ENCODE peak calls at places on chromosomes 6 and 20, in ten cellular contexts. Y is cardiac muscle cell; Q is head of caudate nucleus; U is activated CD4-positive, alpha-beta memory T cell treated with anti-CD3 and anti-CD28 coated beads, Interleukin-2, amount 10 ng/mL, durations not matched to agents 7 days and 5 days; L is amniotic epithelial cell; K is central memory CD4-positive, alpha-beta T cell; H is activated naive CD8-positive, alpha-beta T cell treated with anti-CD3 and anti-CD28 coated beads for 36 hours; E is nucleus accumbens; Z is NCI-H748 treated with DMSO at 0.1 percent for 48 hours; A is uterus. P is an unnamed sample.
A peak's percentile ranks its signal among the peaks of the same experiment; 100 is the strongest.

GRCh38 chr6:151070666-151071065 is 169.1 kb upstream of the AKAP12 start:
- DNase-seq in Y (no peak), Q (no peak), U (peak; percentile 3), L (peak; percentile 62), K (no peak), H (no peak), E (no peak), Z (no peak), A (no peak), P (no peak)

GRCh38 chr20:10131612-10132345 is 86.9 kb upstream of the SNAP25 start:
- DNase-seq in Y (peak; percentile 9), Q (peak; percentile 55), U (no peak), L (peak; percentile 75), K (no peak), H (no peak), E (peak; percentile 24), Z (peak; percentile 56), A (peak; percentile 54), P (peak; percentile 2)

GRCh38 chr6:36655073-36655847 is 23.3 kb upstream of the CDKN1A start:
- DNase-seq in Y (no peak), Q (no peak), U (no peak), L (no peak), K (no peak), H (no peak), E (no peak), Z (no peak), A (no peak), P (no peak)

GRCh38 chr6:33744001-33744848 is 2.5 kb downstream of the IP6K3 start:
- DNase-seq in Y (peak; percentile 79), Q (peak; percentile 86), U (peak; percentile 76), L (peak; percentile 74), K (peak; percentile 55), H (peak; percentile 64), E (peak; percentile 35), Z (peak; percentile 72), A (peak; percentile 82), P (peak; percentile 94)

GRCh38 chr6:39887692-39888450 is 46.4 kb downstream of the MOCS1 start:
- DNase-seq in Y (peak; percentile 28), Q (peak; percentile 79), U (no peak), L (peak; percentile 97), K (no peak), H (no peak), E (peak; percentile 92), Z (no peak), A (peak; percentile 78), P (no peak)

GRCh38 chr20:44961024-44961866 is 1.0 kb upstream of the TOMM34 start:
- DNase-seq in Y (no peak), Q (no peak), U (no peak), L (no peak), K (no peak), H (no peak), E (no peak), Z (no peak), A (no peak), P (peak; percentile 52)

GRCh38 chr6:56637640-56638039 is 5.0 kb downstream of the DST start:
- DNase-seq in Y (peak; percentile 61), Q (no peak), U (no peak), L (peak; percentile 74), K (no peak), H (no peak), E (no peak), Z (peak; percentile 57), A (no peak), P (peak; percentile 14)

GRCh38 chr20:59074456-59074855 is 31.9 kb upstream of the PRELID3B start:
- DNase-seq in Y (no peak), Q (no peak), U (no peak), L (peak; percentile 82), K (no peak), H (no peak), E (no peak), Z (no peak), A (no peak), P (no peak)

GRCh38 chr6:149854532-149854931 is 9.6 kb downstream of the LRP11 start:
- DNase-seq in Y (no peak), Q (no peak), U (no peak), L (no peak), K (no peak), H (no peak), E (no peak), Z (no peak), A (no peak), P (no peak)

GRCh38 chr6:105872244-105872643 is 213.9 kb upstream of the PRDM1 start:
- DNase-seq in Y (no peak), Q (no peak), U (no peak), L (peak; percentile 11), K (no peak), H (no peak), E (no peak), Z (no peak), A (no peak), P (no peak)

GRCh38 chr20:43379239-43379917 is 78.3 kb upstream of the SRSF6 start:
- DNase-seq in Y (no peak), Q (no peak), U (no peak), L (peak; percentile 4), K (no peak), H (no peak), E (no peak), Z (no peak), A (no peak), P (no peak)

GRCh38 chr20:24773168-24773567 is 175.9 kb upstream of the CST7 start:
- DNase-seq in Y (no peak), Q (no peak), U (no peak), L (no peak), K (no peak), H (no peak), E (no peak), Z (no peak), A (no peak), P (no peak)

GRCh38 chr6:148771212-148771601 is 24.4 kb downstream of the UST start:
- DNase-seq in Y (no peak), Q (peak; percentile 58), U (no peak), L (no peak), K (no peak), H (no peak), E (no peak), Z (no peak), A (no peak), P (no peak)

GRCh38 chr6:15296735-15297134 is 50.9 kb downstream of the JARID2 start:
- DNase-seq in Y (no peak), Q (no peak), U (peak; percentile 60), L (no peak), K (no peak), H (peak; percentile 54), E (no peak), Z (no peak), A (no peak), P (no peak)

GRCh38 chr6:13553646-13554045 is 20.8 kb upstream of the SIRT5 start:
- DNase-seq in Y (no peak), Q (no peak), U (no peak), L (no peak), K (no peak), H (no peak), E (no peak), Z (no peak), A (no peak), P (no peak)

GRCh38 chr6:149221774-149222070 is 95.8 kb upstream of the TAB2 start:
- DNase-seq in Y (no peak), Q (no peak), U (no peak), L (peak; percentile 97), K (no peak), H (no peak), E (no peak), Z (no peak), A (no peak), P (no peak)

GRCh38 chr6:3373597-3374203 is 83.2 kb downstream of the SLC22A23 start:
- DNase-seq in Y (no peak), Q (no peak), U (no peak), L (no peak), K (no peak), H (no peak), E (no peak), Z (no peak), A (no peak), P (no peak)

GRCh38 chr6:89602713-89603112 is 35.8 kb downstream of the LYRM2 start:
- DNase-seq in Y (peak; percentile 42), Q (no peak), U (no peak), L (no peak), K (no peak), H (no peak), E (no peak), Z (no peak), A (no peak), P (no peak)

GRCh38 chr20:6120491-6120988 is 2.3 kb downstream of the FERMT1 start:
- DNase-seq in Y (no peak), Q (no peak), U (no peak), L (no peak), K (no peak), H (no peak), E (no peak), Z (no peak), A (no peak), P (peak; percentile 40)

GRCh38 chr6:73062121-73062520 is 163.2 kb downstream of the KHDC1L start:
- DNase-seq in Y (no peak), Q (no peak), U (no peak), L (no peak), K (no peak), H (no peak), E (no peak), Z (no peak), A (no peak), P (no peak)